ENCODE peak calls at places on chromosome 1, in seven cellular contexts. Q is IMR-90; Z is CD8-positive, alpha-beta T cell; Y is brain microvascular endothelial cell; H is RWPE1; B is hepatocyte; P is suprapubic skin. I is an unnamed sample.

GRCh38 chr1:27116697-27117096 is 38.2 kb downstream of the SLC9A1 start:
- DNase-seq in Z (no peak), B (no peak), P (no peak), Q (no peak), Y (no peak), H (no peak), I (no peak)

GRCh38 chr1:67685558-67686271 is 714 bp downstream of the GADD45A start:
- DNase-seq in Y (peak; percentile 39), Z (peak; percentile 74), Q (no peak), B (peak; percentile 69), P (peak; percentile 82), H (no peak), I (peak; percentile 74)

GRCh38 chr1:93033785-93034184 is 45.3 kb upstream of the MTF2 start:
- DNase-seq in Z (no peak), Y (no peak), B (no peak), P (no peak), H (no peak), Q (peak; percentile 9), I (no peak)

GRCh38 chr1:40305451-40305850 is 11.6 kb downstream of the COL9A2 start:
- DNase-seq in P (peak; percentile 41), Y (no peak), H (peak; percentile 21), Q (no peak), B (no peak), Z (no peak), I (no peak)

GRCh38 chr1:20724364-20725188 is 6.8 kb upstream of the KIF17 start:
- DNase-seq in P (no peak), Q (no peak), B (no peak), Z (peak; percentile 37), H (no peak), Y (no peak), I (no peak)

GRCh38 chr1:155173478-155174333 is at the start of gene TRIM46:
- DNase-seq in P (peak; percentile 77), Y (peak; percentile 49), Q (peak; percentile 34), B (peak; percentile 48), Z (peak; percentile 75), H (peak; percentile 54), I (peak; percentile 27)

GRCh38 chr1:230427981-230428380 is 1.8 kb upstream of the PGBD5 start:
- DNase-seq in P (no peak), H (no peak), Z (no peak), Q (no peak), Y (no peak), B (no peak), I (no peak)

GRCh38 chr1:208126108-208126507 is 118.1 kb downstream of the PLXNA2 start:
- DNase-seq in Y (no peak), B (no peak), P (no peak), Q (no peak), H (no peak), Z (no peak), I (no peak)

GRCh38 chr1:163168053-163168452 is 34.7 kb downstream of the RGS5 start:
- DNase-seq in B (peak; percentile 11), Y (peak; percentile 94), H (peak; percentile 91), Z (no peak), Q (peak; percentile 96), P (no peak), I (peak; percentile 35)

GRCh38 chr1:217311766-217312165 is 319.1 kb downstream of the GPATCH2 start:
- DNase-seq in Z (no peak), Q (peak; percentile 20), P (no peak), Y (peak; percentile 29), B (no peak), H (no peak), I (no peak)

GRCh38 chr1:203625623-203626189 is 926 bp upstream of the ATP2B4 start:
- DNase-seq in P (no peak), Q (no peak), Z (peak; percentile 74), H (peak; percentile 90), B (peak; percentile 68), Y (peak; percentile 35), I (no peak)

GRCh38 chr1:213444224-213444623 is 393.2 kb downstream of the RPS6KC1 start:
- DNase-seq in Y (no peak), Z (no peak), B (no peak), Q (no peak), H (no peak), P (no peak), I (no peak)

DNA sequence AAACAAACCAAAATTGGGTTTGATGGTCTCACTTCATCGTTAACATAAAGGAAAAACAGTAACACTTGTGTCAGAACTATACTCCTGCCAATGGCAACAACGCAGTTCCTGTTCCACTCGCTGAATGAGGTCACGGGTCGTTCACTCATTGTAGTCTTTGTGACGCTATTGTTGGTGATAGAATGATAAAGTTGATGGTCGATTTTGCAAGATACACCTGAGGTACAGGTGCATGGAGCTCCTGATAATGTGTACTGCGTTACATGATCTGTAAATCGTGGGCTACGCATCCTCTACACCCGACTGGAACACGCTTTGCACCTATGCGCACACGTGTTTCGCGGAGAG is 391 bp upstream of the CENPS start:
- DNase-seq in H (no peak), Y (no peak), Z (no peak), B (no peak), Q (peak; percentile 17), P (no peak), I (peak; percentile 10)
- H3K27ac ChIP-seq in H (peak overlapping the region; percentile 84), Y (no peak overlapping the region), Z (peak overlapping the region; percentile 86), B (no peak overlapping the region), Q (peak overlapping the region; percentile 55), P (no peak overlapping the region), I (peak overlapping the region; percentile 43)

DNA sequence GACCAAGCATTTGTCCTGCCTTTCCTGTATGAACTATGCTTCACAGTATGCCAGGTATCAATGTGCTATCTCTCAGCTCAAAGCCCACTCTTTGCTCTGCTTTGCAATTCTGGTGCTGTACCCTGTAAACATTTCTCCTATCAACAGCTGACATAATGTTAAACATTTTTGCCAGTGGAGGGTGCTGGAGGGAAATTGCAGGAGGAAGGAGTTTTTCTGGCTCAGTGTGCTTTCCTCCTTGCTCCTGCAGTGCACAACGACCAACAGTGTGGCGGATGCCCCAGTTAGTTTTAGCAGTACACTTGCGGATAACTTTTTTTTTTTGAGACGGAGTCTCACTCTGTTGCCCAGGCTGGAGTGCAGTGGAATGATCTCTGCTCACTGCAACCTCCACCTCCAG is 67.1 kb upstream of the PTGFRN start:
- DNase-seq in B (no peak), H (no peak), Y (no peak), Q (no peak), P (no peak), Z (no peak), I (no peak)
- TF ChIP-seq CTCF in B (peak; percentile 10), H (no peak), Y (peak; percentile 43), Q (peak; percentile 28), P (no peak), Z (no peak), I (no peak)

DNA sequence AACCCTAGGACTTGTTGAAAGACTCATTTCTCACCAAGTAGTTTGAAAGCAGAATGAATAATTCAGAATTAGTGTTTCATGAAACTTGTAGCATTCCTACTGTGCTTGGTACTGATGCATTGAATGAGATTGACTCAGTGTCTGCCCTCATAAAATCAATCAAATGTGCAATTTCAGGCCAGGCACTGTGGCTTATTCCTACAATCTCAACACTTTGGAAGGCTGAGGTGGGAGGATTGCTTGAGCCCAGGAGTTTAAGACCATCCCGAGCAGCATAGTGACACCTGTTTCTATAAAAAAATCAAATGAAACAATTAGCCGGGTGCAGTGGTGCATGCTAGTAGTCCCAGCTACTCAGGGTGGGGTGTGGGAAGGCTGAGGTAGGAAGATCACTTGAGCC is 2.9 kb upstream of the MYSM1 start:
- DNase-seq in Z (no peak), Y (no peak), Q (no peak), P (no peak), B (no peak), H (no peak), I (no peak)
- H3K27ac ChIP-seq in Z (no peak overlapping the region), Y (no peak overlapping the region), Q (no peak overlapping the region), P (no peak overlapping the region), B (no peak overlapping the region), H (no peak overlapping the region), I (no peak overlapping the region)

GRCh38 chr1:6041432-6042062 is 4.1 kb upstream of the KCNAB2 start:
- DNase-seq in Q (no peak), P (no peak), H (no peak), B (peak; percentile 50), Z (no peak), Y (peak; percentile 16), I (no peak)
- TF ChIP-seq CTCF in Q (peak; percentile 54), P (peak; percentile 45), H (peak; percentile 46), B (peak; percentile 53), Z (peak; percentile 53), Y (peak; percentile 77), I (peak; percentile 51)

DNA sequence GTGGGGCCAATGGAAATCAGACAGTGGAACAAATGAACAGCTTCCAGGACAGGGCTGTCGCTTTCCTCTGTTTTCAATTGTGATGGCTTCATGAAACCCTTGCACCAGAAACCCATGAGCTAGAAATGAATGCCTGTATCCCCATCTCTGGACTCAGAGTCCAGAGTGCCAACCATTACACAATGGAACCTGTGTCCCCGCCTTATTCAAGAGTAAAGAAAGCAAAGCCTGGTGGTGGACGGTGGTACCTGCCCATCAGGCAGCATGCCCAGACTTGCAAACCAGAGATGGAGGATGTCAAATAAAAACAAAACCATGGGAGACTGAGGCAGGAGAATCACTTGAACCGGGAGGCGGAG is 4.4 kb upstream of the CAPN2 start:
- DNase-seq in B (no peak), Z (no peak), Q (no peak), P (no peak), Y (no peak), H (no peak), I (no peak)
- H3K27ac ChIP-seq in B (peak overlapping the region; percentile 92), Z (no peak overlapping the region), Q (peak overlapping the region; percentile 94), P (peak overlapping the region; percentile 95), Y (peak overlapping the region; percentile 95), H (peak overlapping the region; percentile 94), I (peak overlapping the region; percentile 87)